ENCODE peak calls at places on chromosome 22, in eight cellular contexts. E is HFF-Myc, Q is body of pancreas, M is tibial nerve, Y is IMR-90, U is fibroblast of mammary gland, F is neural progenitor cell, I is spleen. L is an unnamed sample.

GRCh38 chr22:32313532-32313931 is 44.1 kb upstream of the RFPL3 start:
- DNase-seq in E (no peak), Q (no peak), M (no peak), Y (no peak), U (no peak), F (no peak), I (no peak), L (no peak)

GRCh38 chr22:31140746-31141145 is 438 bp upstream of the PLA2G3 start:
- DNase-seq in E (no peak), Q (peak; percentile 20), M (no peak), Y (no peak), U (no peak), F (no peak), I (no peak), L (no peak)

GRCh38 chr22:19974233-19974861 is 32.7 kb upstream of the TXNRD2 start:
- DNase-seq in E (no peak), Q (peak; percentile 64), M (no peak), Y (peak; percentile 51), U (peak; percentile 43), F (peak; percentile 92), I (no peak), L (peak; percentile 65)

GRCh38 chr22:21043856-21044535 is 1.8 kb upstream of the LRRC74B start:
- DNase-seq in E (no peak), Q (no peak), M (no peak), Y (no peak), U (no peak), F (no peak), I (peak; percentile 36), L (no peak)

GRCh38 chr22:23751441-23751996 is 607 bp upstream of the ZNF70 start:
- DNase-seq in E (no peak), Q (peak; percentile 42), M (no peak), Y (no peak), U (peak; percentile 17), F (peak; percentile 68), I (no peak), L (no peak)

GRCh38 chr22:38796262-38796957 is 2.5 kb upstream of the DNAL4 start:
- DNase-seq in E (no peak), Q (no peak), M (no peak), Y (no peak), U (peak; percentile 36), F (no peak), I (no peak), L (no peak)

GRCh38 chr22:25360891-25361645 is 141.6 kb downstream of the CRYBB2 start:
- DNase-seq in E (no peak), Q (no peak), M (no peak), Y (no peak), U (no peak), F (no peak), I (peak; percentile 48), L (no peak)

GRCh38 chr22:38023045-38023444 is 34.2 kb upstream of the PICK1 start:
- DNase-seq in E (no peak), Q (no peak), M (no peak), Y (no peak), U (no peak), F (no peak), I (no peak), L (no peak)

GRCh38 chr22:48313156-48313555 is 1514.5 kb downstream of the BRD1 start:
- DNase-seq in E (no peak), Q (no peak), M (no peak), Y (no peak), U (no peak), F (no peak), I (no peak), L (no peak)

GRCh38 chr22:49255741-49256318 is 571.8 kb downstream of the BRD1 start:
- DNase-seq in E (no peak), Q (no peak), M (no peak), Y (no peak), U (no peak), F (no peak), I (no peak), L (no peak)

GRCh38 chr22:24186352-24186740 is 5.1 kb downstream of the SUSD2 start:
- DNase-seq in E (no peak), Q (no peak), M (no peak), Y (no peak), U (no peak), F (no peak), I (no peak), L (no peak)

GRCh38 chr22:47784991-47785390 is 1022.5 kb downstream of the TBC1D22A start:
- DNase-seq in E (no peak), Q (no peak), M (no peak), Y (no peak), U (no peak), F (no peak), I (no peak), L (no peak)

GRCh38 chr22:41380993-41381328 is 781 bp upstream of the TEF start:
- DNase-seq in E (no peak), Q (peak; percentile 93), M (peak; percentile 82), Y (peak; percentile 94), U (peak; percentile 90), F (no peak), I (no peak), L (peak; percentile 97)

GRCh38 chr22:48744283-48744641 is 1083.4 kb downstream of the BRD1 start:
- DNase-seq in E (no peak), Q (no peak), M (no peak), Y (no peak), U (no peak), F (no peak), I (peak; percentile 59), L (no peak)

GRCh38 chr22:46122511-46122971 is 27.8 kb upstream of the PPARA start:
- DNase-seq in E (no peak), Q (peak; percentile 71), M (peak; percentile 79), Y (peak; percentile 46), U (peak; percentile 57), F (peak; percentile 84), I (peak; percentile 93), L (peak; percentile 66)

GRCh38 chr22:47294222-47294532 is 531.7 kb downstream of the TBC1D22A start:
- DNase-seq in E (no peak), Q (no peak), M (no peak), Y (peak; percentile 52), U (peak; percentile 89), F (no peak), I (no peak), L (peak; percentile 45)

GRCh38 chr22:49971232-49972162 is 10.9 kb downstream of the PIM3 start:
- DNase-seq in E (no peak), Q (peak; percentile 78), M (peak; percentile 61), Y (no peak), U (peak; percentile 63), F (peak; percentile 64), I (peak; percentile 94), L (peak; percentile 62)

GRCh38 chr22:36856121-36856791 is 4.5 kb upstream of the NCF4 start:
- DNase-seq in E (peak; percentile 52), Q (peak; percentile 89), M (peak; percentile 83), Y (peak; percentile 79), U (peak; percentile 83), F (peak; percentile 93), I (peak; percentile 98), L (peak; percentile 87)

GRCh38 chr22:36858156-36858555 is 2.6 kb upstream of the NCF4 start:
- DNase-seq in E (no peak), Q (no peak), M (no peak), Y (no peak), U (no peak), F (no peak), I (no peak), L (no peak)

GRCh38 chr22:36855478-36855877 is 5.3 kb upstream of the NCF4 start:
- DNase-seq in E (no peak), Q (no peak), M (no peak), Y (no peak), U (no peak), F (no peak), I (no peak), L (no peak)

GRCh38 chr22:36858966-36859365 is 1.8 kb upstream of the NCF4 start:
- DNase-seq in E (no peak), Q (no peak), M (no peak), Y (no peak), U (no peak), F (no peak), I (no peak), L (no peak)

DNA sequence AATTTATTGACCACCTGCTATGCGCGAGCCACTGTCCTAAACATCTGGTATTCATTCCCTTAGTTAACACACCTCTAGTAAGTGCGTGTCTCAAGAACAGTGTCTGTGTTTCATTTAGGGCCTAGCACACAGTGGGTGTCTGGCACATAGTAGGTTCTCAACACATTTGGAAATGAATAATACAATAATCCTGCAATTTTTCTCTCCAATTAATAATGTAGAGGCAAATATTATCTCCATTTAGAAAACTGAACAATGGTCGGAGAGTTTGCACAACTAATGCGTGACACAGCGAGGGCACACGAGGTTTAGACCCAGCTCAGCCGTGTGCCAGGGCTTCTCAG is 4.0 kb upstream of the NCF4 start:
- DNase-seq in E (no peak), Q (no peak), M (no peak), Y (no peak), U (no peak), F (no peak), I (peak; percentile 41), L (no peak)
- H3K4me3 ChIP-seq in E (no peak overlapping the region), Q (no peak overlapping the region), M (no peak overlapping the region), Y (no peak overlapping the region), U (no peak overlapping the region), F (no peak overlapping the region), I (no peak overlapping the region), L (no peak overlapping the region)

DNA sequence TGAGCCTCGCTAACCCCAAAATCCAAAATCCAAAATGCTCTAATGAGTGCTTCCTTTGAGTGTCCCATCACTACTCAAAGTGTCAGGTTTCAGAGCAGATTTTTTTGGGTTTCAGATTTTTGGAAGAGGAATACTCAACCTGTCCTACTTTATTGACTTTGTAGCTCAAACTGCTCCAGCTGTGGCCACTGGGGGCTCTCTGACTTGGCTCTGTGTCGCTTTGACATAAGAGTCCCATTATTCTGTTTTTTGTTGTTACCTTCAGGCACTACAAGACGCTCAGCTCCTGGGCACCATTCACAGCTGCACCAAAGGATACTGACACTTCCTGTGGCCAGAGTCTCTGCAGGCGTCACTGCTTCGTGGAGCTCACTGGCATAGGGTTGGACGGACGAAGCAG is 41.1 kb downstream of the PHF21B start:
- DNase-seq in E (no peak), Q (no peak), M (no peak), Y (no peak), U (no peak), F (peak; percentile 42), I (no peak), L (no peak)
- TF ChIP-seq CTCF in E (no peak), Q (no peak), M (no peak), Y (no peak), U (no peak), F (peak; percentile 40), I (no peak), L (no peak)

DNA sequence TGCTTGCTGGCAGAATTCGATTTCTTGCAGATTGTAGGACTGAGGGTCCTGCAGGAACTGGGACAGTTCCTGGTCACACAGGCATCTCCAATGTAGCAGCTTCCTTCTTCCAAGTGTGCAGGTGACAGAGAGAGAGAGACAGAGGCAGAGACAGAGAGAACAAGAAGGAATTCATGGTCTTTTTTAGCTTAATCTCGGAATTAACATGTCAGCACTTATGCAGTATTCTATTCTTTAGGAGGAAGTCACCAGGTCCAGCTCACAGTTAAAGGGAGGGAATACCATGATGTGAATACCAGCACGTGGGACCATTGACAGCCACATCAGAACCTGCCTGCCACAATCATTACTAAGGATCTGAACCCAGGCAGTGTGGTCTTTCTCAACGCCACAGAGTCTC is 341.6 kb downstream of the MN1 start:
- DNase-seq in E (no peak), Q (no peak), M (no peak), Y (no peak), U (no peak), F (no peak), I (no peak), L (no peak)
- H3K4me3 ChIP-seq in E (no peak overlapping the region), Q (no peak overlapping the region), M (no peak overlapping the region), Y (no peak overlapping the region), U (no peak overlapping the region), F (no peak overlapping the region), I (no peak overlapping the region), L (no peak overlapping the region)

GRCh38 chr22:22099833-22100812 is 117.5 kb upstream of the TOP3B start:
- DNase-seq in E (no peak), Q (no peak), M (no peak), Y (peak; percentile 32), U (peak; percentile 20), F (peak; percentile 38), I (no peak), L (peak; percentile 9)
- TF ChIP-seq CTCF in E (peak; percentile 37), Q (no peak), M (no peak), Y (peak; percentile 50), U (peak; percentile 38), F (peak; percentile 49), I (peak; percentile 29), L (peak; percentile 31)

L was measured in fibroblast of villous mesenchyme.